ENCODE peak calls at places on chromosomes 6 and 20, in six cellular contexts. P is IMR-90, G is heart right ventricle, X is psoas muscle, K is trophoblast cell, C is tibial artery. L is an unnamed sample.
A peak's percentile ranks its signal among the peaks of the same experiment; 100 is the strongest.

GRCh38 chr6:38512211-38512610 is 127.5 kb downstream of the BTBD9 start:
- DNase-seq in X (no peak), P (no peak), K (no peak), G (no peak), C (no peak), L (no peak)

GRCh38 chr6:3315841-3316240 is 57.1 kb downstream of the PSMG4 start:
- DNase-seq in K (no peak), C (peak; percentile 28), X (peak; percentile 32), G (no peak), P (no peak), L (no peak)

GRCh38 chr6:117463762-117464665 is 18.5 kb upstream of the DCBLD1 start:
- DNase-seq in X (no peak), C (no peak), G (no peak), P (peak; percentile 90), K (no peak), L (peak; percentile 89)

GRCh38 chr6:13383280-13384163 is 55.2 kb upstream of the TBC1D7 start:
- DNase-seq in G (no peak), X (no peak), K (no peak), P (peak; percentile 54), C (no peak), L (no peak)

GRCh38 chr6:227074-227782 is 65.1 kb upstream of the DUSP22 start:
- DNase-seq in P (no peak), C (no peak), K (no peak), G (no peak), X (no peak), L (no peak)

GRCh38 chr20:63538204-63539091 is 1.3 kb upstream of the PTK6 start:
- DNase-seq in C (no peak), P (peak; percentile 22), K (peak; percentile 39), X (no peak), G (no peak), L (peak; percentile 72)

GRCh38 chr20:35181731-35182130 is 9.9 kb downstream of the PROCR start:
- DNase-seq in P (peak; percentile 41), K (no peak), G (no peak), C (no peak), X (no peak), L (no peak)

GRCh38 chr6:38676974-38677544 is 25.9 kb downstream of the GLO1 start:
- DNase-seq in X (no peak), P (no peak), K (no peak), G (no peak), C (no peak), L (no peak)

GRCh38 chr20:14446446-14446845 is 109.0 kb upstream of the FLRT3 start:
- DNase-seq in P (peak; percentile 23), C (no peak), K (no peak), G (no peak), X (no peak), L (no peak)

GRCh38 chr20:60000271-60001026 is 42.2 kb downstream of the CDH26 start:
- DNase-seq in C (no peak), K (no peak), P (no peak), X (no peak), G (no peak), L (no peak)

GRCh38 chr6:128491041-128491642 is 29.3 kb downstream of the PTPRK start:
- DNase-seq in X (no peak), K (no peak), C (no peak), G (no peak), P (no peak), L (no peak)

GRCh38 chr6:3756516-3757010 is 5.0 kb upstream of the PXDC1 start:
- DNase-seq in K (no peak), X (no peak), P (no peak), G (no peak), C (no peak), L (no peak)

GRCh38 chr6:126040826-126041225 is 54.5 kb downstream of the TRMT11 start:
- DNase-seq in K (peak; percentile 63), C (no peak), P (peak; percentile 78), G (no peak), X (no peak), L (peak; percentile 69)

GRCh38 chr20:25372584-25373336 is 17.9 kb downstream of the ABHD12 start:
- DNase-seq in X (no peak), G (no peak), C (no peak), K (peak; percentile 56), P (peak; percentile 99), L (peak; percentile 79)

GRCh38 chr20:18717062-18717461 is 96.5 kb upstream of the SCP2D1 start:
- DNase-seq in C (no peak), G (no peak), X (no peak), K (no peak), P (no peak), L (no peak)

GRCh38 chr20:54172856-54173652 is 732 bp downstream of the CYP24A1 start:
- DNase-seq in P (no peak), G (no peak), C (no peak), K (peak; percentile 49), X (no peak), L (no peak)

GRCh38 chr6:30508890-30509736 is 19.8 kb downstream of the HLA-E start:
- DNase-seq in K (no peak), G (no peak), P (peak; percentile 51), C (no peak), X (no peak), L (no peak)

GRCh38 chr20:62835931-62836861 is 19.3 kb downstream of the COL9A3 start:
- DNase-seq in K (peak; percentile 19), P (peak; percentile 50), X (peak; percentile 56), G (peak; percentile 14), C (no peak), L (no peak)

GRCh38 chr6:99613398-99613704 is 6.7 kb downstream of the PRDM13 start:
- DNase-seq in G (peak; percentile 34), P (peak; percentile 18), C (no peak), X (peak; percentile 64), K (peak; percentile 65), L (no peak)

GRCh38 chr6:106724848-106725247 is 95.5 kb downstream of the QRSL1 start:
- DNase-seq in P (no peak), K (no peak), X (no peak), G (no peak), C (no peak), L (no peak)

GRCh38 chr20:58870293-58871014 is 17.9 kb downstream of the GNAS start:
- DNase-seq in K (peak; percentile 84), X (peak; percentile 81), P (peak; percentile 47), C (peak; percentile 77), G (peak; percentile 58), L (peak; percentile 62)

DNA sequence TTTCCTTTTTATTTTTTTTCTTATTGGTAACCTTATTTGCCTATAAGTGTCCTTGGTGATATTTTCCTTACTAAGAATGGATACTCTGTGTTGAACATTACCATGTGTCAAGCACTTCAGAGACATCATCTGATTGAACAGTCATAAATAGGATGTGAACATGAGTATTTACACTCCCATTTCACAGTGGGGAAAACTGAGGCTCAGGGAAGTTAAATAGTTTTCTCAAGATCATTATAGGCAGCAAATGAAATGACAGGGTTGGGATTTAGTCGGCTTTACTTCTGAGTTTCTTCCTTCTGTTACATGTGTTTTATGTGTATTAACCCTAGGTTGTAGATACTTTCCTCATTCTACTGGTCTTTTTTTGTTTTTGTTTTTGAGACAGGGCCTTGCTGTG is 35.3 kb downstream of the TPX2 start:
- DNase-seq in K (no peak), G (no peak), C (no peak), P (no peak), X (no peak), L (no peak)
- H3K36me3 ChIP-seq in K (peaks cover 28% of the 10 kb centered on the region), G (no peaks in the 10 kb centered on the region), C (no peaks in the 10 kb centered on the region), P (peaks cover 6% of the 10 kb centered on the region), X (no peaks in the 10 kb centered on the region), L (peaks cover 94% of the 10 kb centered on the region)

DNA sequence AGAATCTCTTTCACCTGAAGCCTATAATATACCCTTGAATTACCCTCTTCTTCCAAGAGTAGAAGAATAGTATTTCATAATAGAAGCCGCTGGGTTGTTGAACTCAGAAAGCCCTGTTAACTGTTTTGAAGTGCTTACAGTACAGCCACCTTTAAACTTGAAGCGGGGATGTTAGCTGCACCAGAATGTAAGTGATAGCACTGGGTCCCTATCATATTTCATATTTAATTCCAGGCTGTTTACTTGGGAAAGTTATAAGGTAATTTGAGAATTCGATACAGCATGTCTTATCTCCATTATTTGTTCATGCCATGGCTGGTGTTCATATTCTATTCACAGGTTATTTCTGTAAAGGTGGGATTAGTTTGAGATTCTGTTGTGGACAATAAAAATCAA is 63.5 kb upstream of the VSTM2L start:
- DNase-seq in C (no peak), G (no peak), K (no peak), X (no peak), P (no peak), L (no peak)
- H3K36me3 ChIP-seq in C (peaks cover 45% of the 10 kb centered on the region), G (no peaks in the 10 kb centered on the region), K (peaks cover 4% of the 10 kb centered on the region), X (peaks cover 6% of the 10 kb centered on the region), P (peaks cover 7% of the 10 kb centered on the region), L (peaks cover 12% of the 10 kb centered on the region)

GRCh38 chr6:63706630-63707029 is 71.0 kb downstream of the PHF3 start:
- DNase-seq in G (no peak), X (no peak), C (no peak), K (no peak), P (no peak), L (no peak)
- H3K36me3 ChIP-seq in G (no peaks in the 10 kb centered on the region), X (peaks cover 2% of the 10 kb centered on the region), C (peaks cover 85% of the 10 kb centered on the region), K (peaks cover 9% of the 10 kb centered on the region), P (peaks cover 23% of the 10 kb centered on the region), L (peaks cover 55% of the 10 kb centered on the region)

GRCh38 chr6:68657374-68657773 is 22.3 kb downstream of the ADGRB3 start:
- DNase-seq in G (no peak), K (no peak), X (no peak), C (no peak), P (no peak), L (no peak)

GRCh38 chr6:68655028-68655427 is 19.9 kb downstream of the ADGRB3 start:
- DNase-seq in P (no peak), C (no peak), K (no peak), X (no peak), G (no peak), L (no peak)

GRCh38 chr6:68653706-68654089 is 18.6 kb downstream of the ADGRB3 start:
- DNase-seq in G (no peak), K (no peak), X (no peak), P (no peak), C (no peak), L (no peak)

GRCh38 chr6:68654134-68654533 is 19.1 kb downstream of the ADGRB3 start:
- DNase-seq in C (no peak), P (no peak), X (no peak), G (no peak), K (no peak), L (no peak)

DNA sequence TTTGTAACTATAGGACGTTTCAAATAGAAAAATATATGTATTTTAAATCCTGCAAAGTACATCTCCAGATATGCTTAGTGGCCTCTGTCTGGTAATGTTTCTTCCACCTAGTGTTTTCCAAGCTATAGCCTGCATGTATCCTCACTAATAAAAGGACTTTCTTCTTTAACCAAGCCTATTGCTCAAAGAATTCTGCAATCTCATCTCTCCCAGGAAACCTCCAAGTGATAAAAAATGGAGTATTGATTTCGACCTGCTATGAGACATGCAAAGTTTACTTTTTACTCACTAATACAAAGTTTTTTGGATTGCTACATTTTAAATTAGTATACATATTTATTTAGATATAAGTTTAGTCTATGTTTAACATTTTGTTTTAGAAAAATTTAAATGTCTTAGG is 23.3 kb downstream of the ADGRB3 start:
- DNase-seq in C (no peak), X (no peak), P (no peak), K (no peak), G (no peak), L (no peak)
- H3K36me3 ChIP-seq in C (no peaks in the 10 kb centered on the region), X (no peaks in the 10 kb centered on the region), P (no peaks in the 10 kb centered on the region), K (no peaks in the 10 kb centered on the region), G (no peaks in the 10 kb centered on the region), L (no peaks in the 10 kb centered on the region)

L was measured in SJSA1.